ENCODE peak calls at places on chromosomes 1 and 21, in ten cellular contexts. Q is endothelial cell, N is dorsolateral prefrontal cortex, M is cardiac muscle cell, E is ascending aorta, X is HFFc6, V is A549, J is GM12865, F is HL-60, C is stomach. K is an unnamed sample.

GRCh38 chr21:36132691-36133090 is 2.2 kb upstream of the CBR3 start:
- DNase-seq in Q (no peak), N (no peak), M (no peak), E (no peak), X (no peak), V (no peak), J (no peak), F (no peak), C (no peak), K (no peak)

GRCh38 chr1:231354330-231355020 is 16.4 kb downstream of the SPRTN start:
- DNase-seq in Q (no peak), N (no peak), M (no peak), E (no peak), X (no peak), V (no peak), J (no peak), F (no peak), C (no peak), K (no peak)

GRCh38 chr1:66237722-66238479 is 296.1 kb upstream of the SGIP1 start:
- DNase-seq in Q (no peak), N (no peak), M (no peak), E (no peak), X (no peak), V (peak), J (no peak), F (no peak), C (no peak), K (no peak)

GRCh38 chr1:2809656-2810055 is 8.2 kb upstream of the TTC34 start:
- DNase-seq in Q (no peak), N (no peak), M (no peak), E (no peak), X (no peak), V (no peak), J (no peak), F (no peak), C (no peak), K (no peak)

GRCh38 chr21:36210779-36211659 is 54.4 kb downstream of the DOP1B start:
- DNase-seq in Q (no peak), N (no peak), M (no peak), E (no peak), X (no peak), V (no peak), J (no peak), F (no peak), C (no peak), K (no peak)

GRCh38 chr1:207034998-207035397 is 2.4 kb upstream of the C1orf116 start:
- DNase-seq in Q (no peak), N (no peak), M (no peak), E (no peak), X (peak), V (no peak), J (peak), F (no peak), C (no peak), K (no peak)

GRCh38 chr1:156146006-156146748 is 7.2 kb upstream of the SEMA4A start:
- DNase-seq in Q (no peak), N (no peak), M (peak), E (no peak), X (peak), V (peak), J (peak), F (peak), C (peak), K (peak)

GRCh38 chr1:43444827-43445225 is 8.9 kb downstream of the HYI start:
- DNase-seq in Q (no peak), N (peak), M (peak), E (no peak), X (no peak), V (no peak), J (no peak), F (no peak), C (peak), K (no peak)

GRCh38 chr21:15759469-15759868 is 29.7 kb downstream of the USP25 start:
- DNase-seq in Q (no peak), N (no peak), M (no peak), E (no peak), X (no peak), V (no peak), J (no peak), F (no peak), C (no peak), K (no peak)

GRCh38 chr1:56469640-56470371 is 109.6 kb downstream of the PLPP3 start:
- DNase-seq in Q (no peak), N (no peak), M (no peak), E (no peak), X (peak), V (no peak), J (no peak), F (no peak), C (no peak), K (no peak)

GRCh38 chr1:156485984-156486383 is 14.6 kb downstream of the MEF2D start:
- DNase-seq in Q (no peak), N (no peak), M (no peak), E (no peak), X (no peak), V (no peak), J (no peak), F (peak), C (no peak), K (no peak)

GRCh38 chr1:244395965-244396364 is 55.7 kb downstream of the ADSS2 start:
- DNase-seq in Q (no peak), N (no peak), M (no peak), E (no peak), X (no peak), V (no peak), J (no peak), F (no peak), C (no peak), K (no peak)

GRCh38 chr1:162302246-162302645 is 74.4 kb downstream of the SPATA46 start:
- DNase-seq in Q (no peak), N (no peak), M (no peak), E (no peak), X (no peak), V (no peak), J (no peak), F (no peak), C (no peak), K (no peak)

GRCh38 chr21:41973427-41973831 is 19.6 kb upstream of the C2CD2 start:
- DNase-seq in Q (no peak), N (no peak), M (no peak), E (no peak), X (no peak), V (no peak), J (no peak), F (no peak), C (peak), K (no peak)

GRCh38 chr1:19310720-19311502 is 1.0 kb downstream of the AKR7A2 start:
- DNase-seq in Q (no peak), N (no peak), M (peak), E (no peak), X (peak), V (no peak), J (no peak), F (no peak), C (no peak), K (no peak)

GRCh38 chr1:21573971-21574458 is 64.8 kb downstream of the ALPL start:
- DNase-seq in Q (peak), N (peak), M (peak), E (no peak), X (peak), V (peak), J (peak), F (no peak), C (peak), K (no peak)

GRCh38 chr1:193058529-193059281 is 455 bp downstream of the UCHL5 start:
- DNase-seq in Q (peak), N (peak), M (peak), E (peak), X (peak), V (peak), J (peak), F (peak), C (peak), K (no peak)

GRCh38 chr1:208728815-208729214 is 484.6 kb upstream of the PLXNA2 start:
- DNase-seq in Q (no peak), N (no peak), M (no peak), E (no peak), X (no peak), V (no peak), J (no peak), F (no peak), C (no peak), K (no peak)

GRCh38 chr1:200991039-200991698 is 32.3 kb downstream of the KIF21B start:
- DNase-seq in Q (no peak), N (peak), M (no peak), E (no peak), X (no peak), V (no peak), J (no peak), F (no peak), C (no peak), K (no peak)

GRCh38 chr21:29145837-29146453 is 15.5 kb downstream of the MAP3K7CL start:
- DNase-seq in Q (no peak), N (no peak), M (no peak), E (no peak), X (no peak), V (no peak), J (no peak), F (no peak), C (no peak), K (no peak)

GRCh38 chr1:66438062-66438970 is 95.6 kb upstream of the SGIP1 start:
- DNase-seq in Q (no peak), N (no peak), M (no peak), E (no peak), X (no peak), V (no peak), J (no peak), F (no peak), C (no peak), K (no peak)

GRCh38 chr1:36369061-36369470 is 16.7 kb downstream of the STK40 start:
- DNase-seq in Q (peak), N (peak), M (peak), E (no peak), X (peak), V (peak), J (peak), F (no peak), C (peak), K (no peak)

GRCh38 chr21:39132248-39132647 is 51.0 kb downstream of the PSMG1 start:
- DNase-seq in Q (no peak), N (no peak), M (no peak), E (no peak), X (no peak), V (no peak), J (no peak), F (no peak), C (no peak), K (no peak)

GRCh38 chr1:65946960-65947359 is 154.3 kb downstream of the PDE4B start:
- DNase-seq in Q (no peak), N (no peak), M (no peak), E (no peak), X (peak), V (no peak), J (no peak), F (no peak), C (no peak), K (no peak)

GRCh38 chr1:71081697-71082080 is 854 bp upstream of the ZRANB2 start:
- DNase-seq in Q (peak), N (no peak), M (peak), E (no peak), X (no peak), V (no peak), J (peak), F (no peak), C (no peak), K (no peak)

GRCh38 chr1:5718716-5719632 is 273.3 kb downstream of the NPHP4 start:
- DNase-seq in Q (no peak), N (peak), M (no peak), E (no peak), X (no peak), V (no peak), J (no peak), F (no peak), C (peak), K (no peak)

GRCh38 chr1:103529746-103530145 is 4.2 kb downstream of the RNPC3 start:
- DNase-seq in Q (no peak), N (no peak), M (no peak), E (no peak), X (peak), V (no peak), J (no peak), F (no peak), C (no peak), K (no peak)

GRCh38 chr21:38837806-38838461 is 32.2 kb downstream of the ETS2 start:
- DNase-seq in Q (no peak), N (no peak), M (no peak), E (no peak), X (no peak), V (no peak), J (no peak), F (no peak), C (no peak), K (no peak)

GRCh38 chr1:174954686-174955669 is 44.8 kb upstream of the CACYBP start:
- DNase-seq in Q (no peak), N (no peak), M (no peak), E (no peak), X (no peak), V (no peak), J (no peak), F (no peak), C (no peak), K (no peak)

GRCh38 chr1:175906370-175906769 is 163.0 kb upstream of the TNR start:
- DNase-seq in Q (no peak), N (no peak), M (no peak), E (no peak), X (no peak), V (no peak), J (no peak), F (no peak), C (no peak), K (no peak)

GRCh38 chr21:31630062-31630711 is 29.3 kb upstream of the SOD1 start:
- DNase-seq in Q (no peak), N (no peak), M (no peak), E (no peak), X (peak), V (peak), J (no peak), F (no peak), C (peak), K (peak)

GRCh38 chr1:226199971-226200370 is 13.4 kb upstream of the ACBD3 start:
- DNase-seq in Q (no peak), N (no peak), M (no peak), E (no peak), X (no peak), V (no peak), J (no peak), F (no peak), C (no peak), K (no peak)

GRCh38 chr1:226202246-226202645 is 15.7 kb upstream of the ACBD3 start:
- DNase-seq in Q (no peak), N (no peak), M (no peak), E (no peak), X (no peak), V (no peak), J (no peak), F (no peak), C (no peak), K (no peak)

GRCh38 chr1:226203237-226203636 is 16.7 kb upstream of the ACBD3 start:
- DNase-seq in Q (no peak), N (no peak), M (no peak), E (no peak), X (no peak), V (no peak), J (no peak), F (no peak), C (no peak), K (no peak)

GRCh38 chr1:226203693-226204092 is 17.2 kb upstream of the ACBD3 start:
- DNase-seq in Q (no peak), N (no peak), M (no peak), E (no peak), X (no peak), V (no peak), J (no peak), F (no peak), C (no peak), K (no peak)

DNA sequence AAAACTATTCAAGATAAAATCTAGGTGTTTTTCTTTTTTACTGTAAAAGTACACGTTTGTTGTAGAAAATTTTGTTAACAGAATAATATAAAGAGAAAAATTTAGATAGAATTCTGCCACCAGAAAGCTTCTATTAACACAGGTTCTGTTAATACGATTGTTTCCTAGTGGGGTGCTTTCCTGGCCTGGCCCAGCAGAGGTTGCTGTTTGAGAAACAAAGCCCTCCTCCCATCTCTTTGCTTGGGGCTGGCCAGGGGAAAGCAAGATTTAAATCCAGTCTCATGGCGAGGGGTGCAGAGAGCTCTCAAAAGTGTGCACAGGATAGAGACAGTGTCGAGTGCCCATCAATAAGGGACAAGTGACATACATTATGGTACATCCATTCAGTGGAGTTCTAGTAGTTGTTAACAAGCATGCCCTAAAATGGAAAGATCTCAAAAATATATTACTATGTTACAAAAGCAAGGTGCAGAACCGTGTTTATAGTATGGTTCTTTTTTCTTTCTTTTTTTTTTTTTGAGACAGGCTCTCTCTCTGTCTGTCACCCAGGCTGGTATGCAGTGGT is 14.6 kb upstream of the ACBD3 start:
- DNase-seq in Q (peak), N (no peak), M (peak), E (no peak), X (no peak), V (peak), J (peak), F (no peak), C (no peak), K (no peak)
- TF ChIP-seq CTCF in Q (no peak), N (no peak), M (peak), E (peak), X (peak), V (no peak), J (peak), F (peak), C (no peak), K (peak)

GRCh38 chr1:9004731-9005708 is 21.2 kb downstream of the SLC2A7 start:
- DNase-seq in Q (peak), N (peak), M (peak), E (no peak), X (peak), V (peak), J (peak), F (peak), C (peak), K (peak)

GRCh38 chr1:9009438-9010366 is 16.5 kb downstream of the SLC2A7 start:
- DNase-seq in Q (peak), N (no peak), M (peak), E (no peak), X (no peak), V (peak), J (peak), F (no peak), C (peak), K (no peak)

GRCh38 chr1:9006956-9007615 is 19.1 kb downstream of the SLC2A7 start:
- DNase-seq in Q (no peak), N (no peak), M (no peak), E (no peak), X (no peak), V (no peak), J (no peak), F (no peak), C (no peak), K (no peak)

GRCh38 chr1:9008236-9008635 is 18.0 kb downstream of the SLC2A7 start:
- DNase-seq in Q (no peak), N (no peak), M (no peak), E (no peak), X (no peak), V (no peak), J (peak), F (no peak), C (peak), K (no peak)

DNA sequence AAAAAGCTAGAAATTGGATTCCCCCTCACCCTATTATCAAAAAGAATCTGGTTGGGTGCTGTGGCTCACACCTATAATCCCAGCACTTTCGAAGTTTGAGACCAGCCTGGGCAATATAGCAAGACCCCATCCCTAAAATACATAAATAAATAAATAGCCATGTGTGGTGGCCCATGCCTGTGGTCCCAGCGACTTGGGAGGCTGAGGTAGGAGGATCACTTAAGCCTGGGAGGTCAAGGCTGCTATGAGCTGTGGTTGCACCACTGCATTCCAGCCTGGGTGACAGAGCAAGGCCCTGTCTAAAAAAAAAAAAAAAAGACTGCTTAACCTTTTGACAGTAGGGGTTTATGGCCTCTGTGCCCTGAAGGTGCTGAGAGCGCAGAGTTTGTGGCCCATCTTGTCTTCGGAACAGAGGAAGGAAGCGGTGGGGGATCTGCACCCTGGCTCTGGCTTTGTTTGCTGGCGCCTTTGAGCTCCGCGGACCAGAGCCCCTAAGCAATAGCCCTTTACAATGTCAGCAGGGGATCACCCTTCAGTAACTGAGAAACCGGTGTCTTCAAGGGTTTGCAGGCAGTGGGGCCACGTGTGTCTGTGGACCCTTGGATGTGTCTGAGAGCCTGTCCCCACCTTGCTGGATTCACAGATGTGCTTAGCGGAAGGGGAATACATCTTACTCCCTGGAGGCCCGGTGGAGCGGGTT is 22.0 kb downstream of the SLC2A7 start:
- DNase-seq in Q (no peak), N (no peak), M (no peak), E (no peak), X (no peak), V (no peak), J (no peak), F (no peak), C (no peak), K (no peak)
- TF ChIP-seq CTCF in Q (no peak), N (no peak), M (no peak), E (no peak), X (no peak), V (no peak), J (no peak), F (no peak), C (no peak), K (no peak)

DNA sequence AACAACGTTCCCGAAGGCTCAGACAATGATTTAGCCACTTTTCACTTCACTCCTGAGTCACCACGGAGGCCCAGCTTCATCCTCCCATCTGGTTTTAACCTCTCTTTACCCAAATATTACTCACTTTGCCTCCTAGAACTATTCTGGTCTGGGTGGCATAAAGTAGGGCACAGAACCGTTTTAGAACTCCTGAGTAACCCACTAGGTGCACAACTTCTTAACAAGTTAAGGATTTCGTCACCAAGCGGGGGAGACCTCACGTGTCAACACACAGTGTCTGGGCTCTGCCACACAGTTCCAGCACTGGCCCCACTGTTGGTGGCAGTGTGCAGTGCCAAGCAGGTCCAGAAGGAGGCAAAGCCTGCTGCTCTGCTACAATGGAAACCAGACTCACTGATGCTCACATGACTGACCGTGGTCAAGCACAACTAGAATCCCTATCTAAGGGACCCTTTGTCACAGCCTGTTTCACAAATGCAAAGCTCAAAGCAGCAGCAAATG is 121.7 kb downstream of the SIPA1L2 start:
- DNase-seq in Q (no peak), N (peak), M (no peak), E (no peak), X (no peak), V (peak), J (no peak), F (no peak), C (no peak), K (no peak)
- TF ChIP-seq CTCF in Q (no peak), N (no peak), M (no peak), E (no peak), X (no peak), V (no peak), J (no peak), F (no peak), C (no peak), K (no peak)

GRCh38 chr1:15062479-15063099 is 91.0 kb upstream of the TMEM51 start:
- DNase-seq in Q (peak), N (no peak), M (no peak), E (no peak), X (no peak), V (no peak), J (no peak), F (no peak), C (no peak), K (no peak)
- TF ChIP-seq CTCF in Q (peak), N (no peak), M (peak), E (peak), X (peak), V (peak), J (peak), F (peak), C (peak), K (peak)

GRCh38 chr1:109864063-109864822 is 46.4 kb upstream of the CSF1 start:
- DNase-seq in Q (no peak), N (no peak), M (no peak), E (no peak), X (peak), V (no peak), J (no peak), F (no peak), C (no peak), K (no peak)
- TF ChIP-seq CTCF in Q (no peak), N (no peak), M (no peak), E (no peak), X (no peak), V (no peak), J (no peak), F (no peak), C (no peak), K (no peak)